ENCODE peak calls at places on chromosomes 2 and 18, in five cellular contexts. K is heart left ventricle, N is mammary epithelial cell, T is HCT116, S is SJSA1. W is an unnamed sample. For H3K27me3, the result is how much of the 10 kb centered on the place peaks cover.

GRCh38 chr18:2395427-2396161 is 175.7 kb downstream of the METTL4 start:
- DNase-seq in N (no peak), S (peak), T (no peak), K (no peak), W (no peak)

GRCh38 chr18:13051159-13051558 is 60.0 kb downstream of the CEP192 start:
- DNase-seq in S (no peak), T (no peak), K (no peak), N (no peak), W (no peak)

GRCh38 chr18:22340340-22340739 is 77.4 kb downstream of the CTAGE1 start:
- DNase-seq in S (no peak), K (no peak), T (no peak), N (no peak), W (no peak)

GRCh38 chr2:9347411-9347853 is 75.9 kb downstream of the ITGB1BP1 start:
- DNase-seq in S (no peak), N (no peak), T (no peak), K (no peak), W (peak)

GRCh38 chr2:72574886-72575285 is 250.9 kb downstream of the EXOC6B start:
- DNase-seq in T (no peak), S (no peak), N (no peak), K (no peak), W (no peak)

GRCh38 chr2:38427936-38428335 is 50.9 kb upstream of the ATL2 start:
- DNase-seq in N (no peak), S (no peak), K (no peak), T (no peak), W (no peak)

GRCh38 chr2:23204650-23205049 is 180.3 kb upstream of the KLHL29 start:
- DNase-seq in K (no peak), T (no peak), S (no peak), N (no peak), W (no peak)

GRCh38 chr2:135874966-135875365 is 1.3 kb downstream of the MCM6 start:
- DNase-seq in K (no peak), N (no peak), S (no peak), T (no peak), W (no peak)

GRCh38 chr18:64099244-64099643 is 49.6 kb downstream of the LINC00305 start:
- DNase-seq in N (no peak), K (no peak), T (no peak), S (no peak), W (no peak)

GRCh38 chr2:34241905-34242740 is 643.0 kb upstream of the FAM98A start:
- DNase-seq in K (no peak), S (no peak), T (no peak), N (no peak), W (no peak)

GRCh38 chr2:196244966-196245365 is 73.6 kb upstream of the STK17B start:
- DNase-seq in K (no peak), N (peak), T (no peak), S (peak), W (no peak)

GRCh38 chr18:79476031-79476917 is 80.5 kb downstream of the NFATC1 start:
- DNase-seq in S (no peak), T (no peak), K (peak), N (peak), W (no peak)

GRCh38 chr2:95240091-95240490 is 32.8 kb downstream of the ZNF892 start:
- DNase-seq in K (no peak), N (peak), T (no peak), S (no peak), W (no peak)

GRCh38 chr2:26144031-26144430 is 28.9 kb upstream of the GAREM2 start:
- DNase-seq in T (no peak), N (no peak), S (no peak), K (no peak), W (peak)

GRCh38 chr2:191382801-191383200 is 137.6 kb downstream of the MYO1B start:
- DNase-seq in N (peak), S (no peak), K (no peak), T (no peak), W (peak)

GRCh38 chr2:111053825-111054490 is 66.8 kb upstream of the BCL2L11 start:
- DNase-seq in S (no peak), T (no peak), K (no peak), N (no peak), W (no peak)

GRCh38 chr2:176470713-176471112 is 201.5 kb downstream of the MTX2 start:
- DNase-seq in T (no peak), S (no peak), K (no peak), N (no peak), W (no peak)

GRCh38 chr2:46164581-46165301 is 132.5 kb upstream of the EPAS1 start:
- DNase-seq in N (peak), S (peak), K (no peak), T (no peak), W (peak)

GRCh38 chr2:19632327-19633040 is 269.3 kb downstream of the TTC32 start:
- DNase-seq in S (no peak), K (no peak), T (no peak), N (no peak), W (no peak)

GRCh38 chr2:200378652-200379290 is 72.3 kb downstream of the SPATS2L start:
- DNase-seq in N (no peak), T (no peak), S (peak), K (no peak), W (no peak)

GRCh38 chr18:48923746-48924580 is 26.8 kb downstream of the SMAD7 start:
- DNase-seq in T (no peak), S (peak), N (peak), K (no peak), W (no peak)

GRCh38 chr2:32711219-32711618 is 83.4 kb downstream of the TTC27 start:
- DNase-seq in S (no peak), N (peak), K (no peak), T (no peak), W (no peak)

GRCh38 chr18:45993441-45993840 is 26.3 kb upstream of the EPG5 start:
- DNase-seq in T (no peak), K (no peak), S (peak), N (peak), W (no peak)

GRCh38 chr18:12093520-12094257 is at the start of gene ANKRD62:
- DNase-seq in T (no peak), K (no peak), S (no peak), N (no peak), W (no peak)

GRCh38 chr2:72955188-72956049 is 38.1 kb downstream of the EMX1 start:
- DNase-seq in K (peak), S (no peak), T (no peak), N (no peak), W (no peak)

GRCh38 chr2:46954951-46955571 is 39.5 kb upstream of the MCFD2 start:
- DNase-seq in T (no peak), K (peak), S (peak), N (peak), W (peak)

GRCh38 chr2:237724811-237725478 is 73.6 kb upstream of the RBM44 start:
- DNase-seq in S (no peak), K (no peak), T (no peak), N (no peak), W (no peak)

DNA sequence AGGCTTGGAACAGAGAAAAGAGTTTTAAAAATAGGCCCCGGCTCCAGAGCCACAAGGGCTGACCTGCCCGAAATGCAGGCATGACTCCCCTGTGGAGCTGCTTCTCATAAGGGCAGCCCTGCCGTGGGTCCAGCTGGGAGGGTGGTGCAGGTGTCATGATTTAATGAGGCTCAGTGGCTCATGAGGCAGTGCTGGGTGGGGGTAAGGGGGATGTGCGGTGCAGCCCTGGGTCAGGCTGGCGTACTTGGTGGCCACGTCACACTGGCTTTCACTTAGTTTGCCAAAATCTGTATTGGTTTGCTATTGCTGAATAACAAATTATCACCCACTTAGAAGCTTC is 33.6 kb downstream of the HJURP start:
- DNase-seq in T (no peak), S (no peak), N (no peak), K (no peak), W (peak)
- H3K27ac ChIP-seq in T (no peak), S (no peak), N (no peak), K (no peak), W (no peak)

DNA sequence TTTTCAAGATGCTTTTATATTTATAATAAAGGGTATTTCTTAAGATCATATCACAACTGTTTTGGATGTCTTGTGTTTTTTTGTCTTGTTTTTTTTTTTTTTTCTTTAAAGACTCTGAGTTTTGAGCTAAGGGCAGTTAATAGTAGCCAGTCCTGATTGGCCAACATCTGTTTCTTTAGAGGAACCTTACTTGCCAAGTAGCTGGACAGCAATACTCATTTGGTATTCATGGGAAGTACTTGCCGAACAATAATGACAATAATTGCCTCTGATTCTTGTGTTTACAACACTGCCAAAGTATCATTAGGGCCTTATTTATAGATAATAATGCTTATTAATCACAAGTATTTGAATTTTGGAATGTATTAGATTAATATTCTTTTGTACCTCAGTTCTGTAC is 17.1 kb upstream of the POU3F3 start:
- DNase-seq in S (no peak), N (no peak), K (no peak), T (no peak), W (no peak)
- H3K27me3 ChIP-seq in S (under half), N (under half), K (under half), T (under half), W (under half)

DNA sequence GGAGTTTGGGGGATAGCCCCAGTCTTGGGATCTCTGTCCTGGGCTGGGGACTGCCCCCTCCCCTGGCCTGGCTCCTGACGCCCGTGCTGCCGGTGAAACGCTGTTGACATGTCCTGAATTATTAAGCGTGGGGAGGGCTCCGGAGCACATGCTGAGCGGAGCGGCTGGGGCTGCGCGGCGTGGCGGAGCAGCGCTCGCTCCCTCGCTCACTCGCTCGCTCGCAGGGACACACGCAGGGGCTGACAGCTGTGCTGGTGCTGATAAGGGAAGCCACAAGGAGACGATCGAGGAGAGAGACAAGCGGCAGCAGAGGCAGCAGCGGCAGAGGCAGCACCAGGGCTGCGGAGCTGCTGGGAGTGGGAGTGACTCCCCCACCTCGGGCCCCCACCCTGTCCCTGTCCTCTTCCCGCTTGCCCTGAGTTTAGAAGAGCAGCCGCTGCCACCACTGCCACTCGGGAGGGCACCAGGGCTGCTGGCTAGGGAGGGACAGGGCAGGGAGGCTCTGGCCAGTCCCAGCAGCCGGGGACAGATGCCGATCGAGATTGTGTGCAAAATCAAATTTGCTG is at the start of gene ASIC4:
- DNase-seq in T (no peak), N (no peak), S (no peak), K (no peak), W (no peak)
- H3K27ac ChIP-seq in T (no peak), N (no peak), S (no peak), K (no peak), W (no peak)

DNA sequence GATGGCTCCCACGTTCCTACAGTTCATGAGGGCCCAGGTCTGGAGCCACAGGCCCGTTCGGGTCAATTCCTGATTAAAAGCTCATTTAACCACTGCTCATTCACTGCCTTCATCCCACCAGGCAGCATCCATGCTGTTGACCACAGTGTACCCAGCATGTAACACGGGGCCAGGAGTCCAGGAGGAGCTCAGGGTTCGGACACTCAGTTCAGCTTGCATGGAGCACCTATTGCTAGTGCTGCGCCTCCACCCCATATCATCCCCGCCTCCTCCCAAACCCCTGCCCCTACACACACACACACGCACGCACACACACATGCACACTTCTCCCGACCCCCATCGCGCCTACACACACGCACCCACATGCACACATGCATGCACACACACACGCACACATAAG is 72.9 kb upstream of the SNTG2 start:
- DNase-seq in N (no peak), S (no peak), T (no peak), K (no peak), W (no peak)
- H3K27me3 ChIP-seq in N (under half), S (under half), T (under half), K (under half), W (under half)

GRCh38 chr2:1708476-1709334 is 35.6 kb downstream of the PXDN start:
- DNase-seq in N (peak), K (no peak), S (no peak), T (no peak), W (no peak)
- H3K27ac ChIP-seq in N (peak), K (peak), S (peak), T (no peak), W (peak)

GRCh38 chr2:15782769-15783294 is 157.5 kb upstream of the MYCN start:
- DNase-seq in K (no peak), S (no peak), N (no peak), T (no peak), W (no peak)

GRCh38 chr2:15786003-15786654 is 154.2 kb upstream of the MYCN start:
- DNase-seq in S (no peak), T (no peak), K (no peak), N (no peak), W (no peak)

GRCh38 chr2:15783489-15783888 is 156.9 kb upstream of the MYCN start:
- DNase-seq in K (no peak), S (no peak), N (no peak), T (no peak), W (no peak)

GRCh38 chr2:15784886-15785801 is 155.2 kb upstream of the MYCN start:
- DNase-seq in N (no peak), S (no peak), K (no peak), T (no peak), W (no peak)

GRCh38 chr2:15784106-15784885 is 156.1 kb upstream of the MYCN start:
- DNase-seq in T (no peak), K (no peak), S (no peak), N (no peak), W (no peak)
- H3K27me3 ChIP-seq in T (under half), K (under half), S (under half), N (under half), W (under half)